ENCODE peak calls at places on chromosomes 6 and 20, in nine cellular contexts. C is HCT116, A is PC-3, Y is neural progenitor cell, K is hepatocyte, I is GM23248, G is SK-N-SH, S is GM23338, P is MM.1S. U is an unnamed sample.

GRCh38 chr6:109349419-109349987 is 32.8 kb downstream of the CD164 start:
- DNase-seq in I (peak; percentile 86), P (no peak), G (peak; percentile 43), A (peak; percentile 74), K (peak; percentile 75), S (no peak), C (no peak), Y (no peak), U (no peak)

GRCh38 chr6:43798688-43799444 is 28.9 kb downstream of the VEGFA start:
- DNase-seq in Y (no peak), P (peak; percentile 67), S (no peak), G (peak; percentile 66), A (peak; percentile 97), C (peak; percentile 92), I (peak; percentile 87), K (peak; percentile 95), U (no peak)

GRCh38 chr6:96899019-96899418 is 1.3 kb upstream of the NDUFAF4 start:
- DNase-seq in G (peak; percentile 19), P (peak; percentile 47), A (peak; percentile 57), C (peak; percentile 37), I (peak; percentile 78), S (peak; percentile 68), K (peak; percentile 63), Y (peak; percentile 40), U (peak; percentile 40)

GRCh38 chr6:3231213-3232016 is 4.0 kb upstream of the TUBB2B start:
- DNase-seq in S (peak; percentile 93), C (no peak), P (no peak), Y (peak; percentile 92), A (peak; percentile 70), G (peak; percentile 78), K (peak; percentile 96), I (peak; percentile 88), U (no peak)

GRCh38 chr20:60224914-60225313 is 266.7 kb downstream of the CDH26 start:
- DNase-seq in A (peak; percentile 33), G (peak; percentile 52), K (peak; percentile 23), C (no peak), S (peak; percentile 45), Y (peak; percentile 61), I (peak; percentile 47), P (peak; percentile 21), U (peak; percentile 41)

GRCh38 chr6:3227363-3228045 is at the start of gene TUBB2B:
- DNase-seq in A (no peak), P (no peak), Y (peak; percentile 96), C (no peak), K (peak; percentile 90), G (peak; percentile 97), I (peak; percentile 68), S (peak; percentile 96), U (no peak)

GRCh38 chr6:136728033-136728939 is 64.0 kb downstream of the MAP3K5 start:
- DNase-seq in G (peak; percentile 22), S (no peak), Y (no peak), C (no peak), P (no peak), K (no peak), A (peak; percentile 5), I (no peak), U (no peak)

GRCh38 chr20:32764000-32764960 is 2.1 kb downstream of the DNMT3B start:
- DNase-seq in P (no peak), I (no peak), S (peak; percentile 96), K (no peak), A (no peak), G (no peak), Y (peak; percentile 75), C (no peak), U (no peak)

GRCh38 chr20:17374086-17374485 is 147.2 kb downstream of the PCSK2 start:
- DNase-seq in P (no peak), Y (no peak), S (no peak), C (no peak), I (no peak), K (no peak), G (no peak), A (no peak), U (no peak)

GRCh38 chr6:111776236-111777189 is 96.7 kb downstream of the FYN start:
- DNase-seq in C (no peak), G (no peak), I (peak; percentile 57), K (no peak), Y (no peak), S (no peak), P (no peak), A (no peak), U (no peak)

GRCh38 chr20:3129094-3129493 is 30.6 kb downstream of the FASTKD5 start:
- DNase-seq in G (no peak), K (no peak), S (no peak), C (no peak), I (no peak), Y (no peak), A (no peak), P (no peak), U (no peak)

GRCh38 chr6:111154981-111155380 is 67.7 kb downstream of the SLC16A10 start:
- DNase-seq in G (no peak), P (no peak), K (no peak), C (no peak), A (no peak), I (no peak), S (no peak), Y (no peak), U (no peak)

GRCh38 chr20:363319-364078 is 16.6 kb downstream of the NRSN2 start:
- DNase-seq in S (no peak), G (no peak), K (peak; percentile 29), P (no peak), I (peak; percentile 30), C (no peak), Y (no peak), A (peak; percentile 80), U (peak; percentile 30)

GRCh38 chr6:113837170-113837569 is 20.0 kb upstream of the MARCKS start:
- DNase-seq in P (no peak), C (no peak), I (no peak), G (no peak), Y (no peak), S (no peak), K (no peak), A (no peak), U (no peak)

GRCh38 chr6:142440603-142441293 is 138.9 kb downstream of the ADGRG6 start:
- DNase-seq in C (no peak), G (no peak), A (no peak), P (no peak), I (no peak), Y (peak; percentile 24), S (peak; percentile 80), K (no peak), U (no peak)

GRCh38 chr6:88376759-88377387 is 210.7 kb upstream of the CNR1 start:
- DNase-seq in K (no peak), P (no peak), I (peak; percentile 84), A (peak; percentile 60), G (no peak), S (no peak), C (no peak), Y (no peak), U (no peak)

GRCh38 chr6:68575765-68576439 is 59.2 kb upstream of the ADGRB3 start:
- DNase-seq in G (no peak), Y (peak; percentile 63), A (peak; percentile 33), I (no peak), C (no peak), P (peak; percentile 75), S (peak; percentile 80), K (peak; percentile 50), U (no peak)

GRCh38 chr6:108755257-108756240 is 92.7 kb upstream of the ARMC2 start:
- DNase-seq in G (no peak), K (no peak), A (no peak), I (peak; percentile 79), S (no peak), C (no peak), Y (no peak), P (peak; percentile 93), U (no peak)

GRCh38 chr6:119207973-119208725 is 129.7 kb upstream of the FAM184A start:
- DNase-seq in S (no peak), Y (no peak), P (no peak), I (peak; percentile 57), K (no peak), A (peak; percentile 39), G (no peak), C (peak; percentile 21), U (no peak)
- TF ChIP-seq EZH2phosphoT487 in S (no peak), Y (no peak), P (no peak), I (no peak), K (no peak), A (no peak), G (no peak), C (no peak), U (no peak)

DNA sequence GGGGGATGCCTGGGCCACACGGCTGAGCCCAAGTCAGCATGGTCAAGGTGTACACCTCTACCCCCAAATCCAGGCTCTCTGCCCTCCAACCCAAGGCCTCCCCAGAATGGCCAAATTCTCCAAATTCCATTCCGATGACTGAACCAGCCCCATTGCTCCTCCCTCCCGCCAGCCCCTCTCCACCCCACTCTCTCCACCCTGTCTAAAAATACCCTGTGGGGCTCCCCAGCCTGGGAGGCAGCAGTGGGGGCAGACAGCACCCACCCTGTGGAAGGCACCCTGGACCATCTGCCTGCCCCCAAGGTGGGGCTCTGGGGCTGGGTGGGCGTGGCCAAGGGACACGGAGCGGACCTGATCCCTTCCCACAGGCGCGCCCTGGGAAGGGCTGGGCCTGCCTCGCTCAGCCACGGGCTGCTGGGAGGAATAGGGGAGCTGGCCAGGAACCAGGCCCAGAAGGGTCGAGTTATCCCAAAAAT is 11.4 kb downstream of the TEAD3 start:
- DNase-seq in I (peak; percentile 37), P (no peak), C (no peak), K (peak; percentile 60), Y (peak; percentile 75), G (no peak), S (peak; percentile 94), A (peak; percentile 80), U (no peak)
- H3K4me3 ChIP-seq in I (no peak overlapping the region), P (no peak overlapping the region), C (peak overlapping the region; percentile 60), K (no peak overlapping the region), Y (no peak overlapping the region), G (no peak overlapping the region), S (peak overlapping the region; percentile 72), A (peak overlapping the region; percentile 53), U (no peak overlapping the region)

GRCh38 chr6:167956983-167957492 is 40.4 kb upstream of the KIF25 start:
- DNase-seq in G (no peak), C (no peak), A (peak; percentile 62), Y (no peak), K (peak; percentile 58), I (peak; percentile 4), P (no peak), S (no peak), U (no peak)
- TF ChIP-seq EZH2phosphoT487 in G (no peak), C (no peak), A (no peak), Y (no peak), K (no peak), I (no peak), P (no peak), S (no peak), U (no peak)

DNA sequence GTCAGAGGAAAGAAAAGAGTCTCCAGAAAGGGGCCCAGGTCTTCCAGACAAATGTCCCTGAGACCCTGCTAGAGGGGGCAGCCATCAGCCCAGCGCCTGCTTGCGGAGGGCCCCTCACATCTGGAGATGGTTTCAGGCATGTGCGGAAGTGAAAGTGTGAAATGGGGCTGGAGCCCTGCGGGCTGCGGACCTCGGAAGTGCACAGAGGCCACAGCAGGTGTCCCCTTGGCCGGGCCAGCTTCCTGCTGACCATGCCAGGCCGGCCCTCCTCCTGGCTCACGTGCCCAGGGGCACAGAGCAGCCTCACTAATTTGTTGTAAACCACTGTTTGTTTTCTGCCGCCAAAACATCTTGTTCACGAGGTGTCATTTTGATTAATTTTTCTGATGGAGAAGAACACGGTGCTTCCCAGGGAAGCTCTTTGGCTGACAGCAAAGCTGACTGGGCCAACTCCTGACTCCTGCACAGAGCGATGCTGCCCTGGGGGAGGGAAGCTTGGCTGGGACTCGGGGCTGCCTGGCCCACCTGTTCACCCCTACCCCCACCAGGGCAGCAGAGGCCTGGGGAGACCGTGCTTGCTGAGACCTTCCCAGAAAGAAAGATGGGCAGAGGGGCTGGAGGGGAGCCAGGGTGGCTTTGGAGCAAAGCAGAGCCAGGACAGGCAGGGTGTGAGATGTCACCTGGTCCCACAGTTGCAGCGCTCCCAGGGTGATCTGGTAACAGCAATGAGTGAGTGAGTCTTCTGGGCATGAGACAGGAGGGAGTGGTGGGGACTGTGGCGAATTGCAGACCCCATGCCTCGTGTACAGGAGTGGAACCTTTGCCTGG is 54.2 kb downstream of the BCAS4 start:
- DNase-seq in K (no peak), G (peak; percentile 76), P (peak; percentile 16), C (no peak), A (no peak), I (no peak), Y (no peak), S (no peak), U (peak; percentile 76)
- H3K4me3 ChIP-seq in K (no peak overlapping the region), G (no peak overlapping the region), P (no peak overlapping the region), C (no peak overlapping the region), A (no peak overlapping the region), I (no peak overlapping the region), Y (no peak overlapping the region), S (no peak overlapping the region), U (peak overlapping the region; percentile 7)